ENCODE peak calls at places on chromosome 5, in nine cellular contexts. A is IMR-90, I is PC-9, F is GM23248, W is A673, U is DND-41, S is lung, K is body of pancreas, Y is vagina. D is an unnamed sample.

GRCh38 chr5:1423901-1424603 is 21.2 kb downstream of the SLC6A3 start:
- DNase-seq in A (no peak), I (no peak), F (no peak), W (no peak), U (no peak), S (no peak), K (no peak), Y (no peak), D (peak; percentile 55)

GRCh38 chr5:81552844-81553569 is 159.1 kb upstream of the ACOT12 start:
- DNase-seq in A (peak; percentile 4), I (no peak), F (no peak), W (peak; percentile 90), U (no peak), S (no peak), K (no peak), Y (no peak), D (no peak)

GRCh38 chr5:68557162-68557936 is 341.8 kb downstream of the PIK3R1 start:
- DNase-seq in A (peak; percentile 28), I (no peak), F (peak; percentile 42), W (no peak), U (no peak), S (no peak), K (no peak), Y (no peak), D (no peak)

GRCh38 chr5:141514330-141515111 is 25.6 kb downstream of the PCDHGC5 start:
- DNase-seq in A (peak; percentile 54), I (peak; percentile 43), F (peak; percentile 73), W (no peak), U (no peak), S (no peak), K (no peak), Y (no peak), D (no peak)

GRCh38 chr5:61280766-61281427 is 51.2 kb upstream of the ZSWIM6 start:
- DNase-seq in A (no peak), I (no peak), F (no peak), W (peak; percentile 31), U (no peak), S (peak; percentile 46), K (peak; percentile 83), Y (no peak), D (no peak)

GRCh38 chr5:176803943-176804498 is 6.3 kb upstream of the UNC5A start:
- DNase-seq in A (peak; percentile 26), I (peak; percentile 46), F (peak; percentile 53), W (no peak), U (peak; percentile 42), S (no peak), K (no peak), Y (no peak), D (no peak)

GRCh38 chr5:96016216-96016615 is 54.6 kb upstream of the ELL2 start:
- DNase-seq in A (peak; percentile 35), I (no peak), F (no peak), W (no peak), U (no peak), S (no peak), K (no peak), Y (no peak), D (no peak)

GRCh38 chr5:179699640-179700298 is 1.0 kb downstream of the CANX start:
- DNase-seq in A (peak; percentile 36), I (no peak), F (peak; percentile 80), W (peak; percentile 27), U (peak; percentile 25), S (no peak), K (peak; percentile 36), Y (no peak), D (peak; percentile 37)

GRCh38 chr5:106880656-106881055 is 790.1 kb downstream of the EFNA5 start:
- DNase-seq in A (no peak), I (peak; percentile 12), F (no peak), W (no peak), U (no peak), S (no peak), K (no peak), Y (no peak), D (no peak)

GRCh38 chr5:119063579-119064379 is 7.1 kb upstream of the DMXL1 start:
- DNase-seq in A (peak; percentile 41), I (no peak), F (peak; percentile 45), W (peak; percentile 15), U (no peak), S (no peak), K (no peak), Y (no peak), D (no peak)

GRCh38 chr5:178074266-178074952 is 38.9 kb upstream of the N4BP3 start:
- DNase-seq in A (no peak), I (no peak), F (peak; percentile 39), W (peak; percentile 29), U (no peak), S (no peak), K (no peak), Y (no peak), D (no peak)

GRCh38 chr5:174514983-174515394 is 209.4 kb upstream of the MSX2 start:
- DNase-seq in A (no peak), I (no peak), F (no peak), W (peak; percentile 79), U (no peak), S (no peak), K (no peak), Y (no peak), D (no peak)

DNA sequence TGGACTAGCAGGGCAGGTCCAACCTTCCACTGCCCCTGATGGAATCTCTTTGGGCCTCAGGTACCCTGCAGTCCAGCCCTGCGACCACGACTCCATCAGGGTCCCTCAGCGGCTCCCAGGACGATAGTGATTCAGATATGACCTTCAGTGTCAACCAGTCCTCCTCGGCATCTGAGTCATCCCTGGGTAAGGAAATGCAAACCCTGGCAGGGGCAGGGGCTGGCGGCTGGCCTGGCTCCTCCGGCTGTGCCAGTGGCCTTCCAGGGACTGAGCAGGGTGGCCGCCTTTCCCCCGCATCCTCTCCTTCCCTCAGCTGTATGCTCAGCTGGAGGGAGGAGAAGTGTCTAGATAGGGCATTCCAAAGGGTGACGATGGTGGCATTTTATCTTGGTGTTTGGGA is 45.0 kb downstream of the NEURL1B start:
- DNase-seq in A (peak; percentile 27), I (peak; percentile 25), F (peak; percentile 8), W (no peak), U (no peak), S (no peak), K (no peak), Y (no peak), D (peak; percentile 88)
- H3K4me1 ChIP-seq in A (peaks cover 2% of the 10 kb centered on the region), I (peaks cover 52% of the 10 kb centered on the region), F (no peaks in the 10 kb centered on the region), W (no peaks in the 10 kb centered on the region), U (peaks cover 11% of the 10 kb centered on the region), S (peaks cover 12% of the 10 kb centered on the region), K (peaks cover 24% of the 10 kb centered on the region), Y (peaks cover 20% of the 10 kb centered on the region), D (no peaks in the 10 kb centered on the region)

DNA sequence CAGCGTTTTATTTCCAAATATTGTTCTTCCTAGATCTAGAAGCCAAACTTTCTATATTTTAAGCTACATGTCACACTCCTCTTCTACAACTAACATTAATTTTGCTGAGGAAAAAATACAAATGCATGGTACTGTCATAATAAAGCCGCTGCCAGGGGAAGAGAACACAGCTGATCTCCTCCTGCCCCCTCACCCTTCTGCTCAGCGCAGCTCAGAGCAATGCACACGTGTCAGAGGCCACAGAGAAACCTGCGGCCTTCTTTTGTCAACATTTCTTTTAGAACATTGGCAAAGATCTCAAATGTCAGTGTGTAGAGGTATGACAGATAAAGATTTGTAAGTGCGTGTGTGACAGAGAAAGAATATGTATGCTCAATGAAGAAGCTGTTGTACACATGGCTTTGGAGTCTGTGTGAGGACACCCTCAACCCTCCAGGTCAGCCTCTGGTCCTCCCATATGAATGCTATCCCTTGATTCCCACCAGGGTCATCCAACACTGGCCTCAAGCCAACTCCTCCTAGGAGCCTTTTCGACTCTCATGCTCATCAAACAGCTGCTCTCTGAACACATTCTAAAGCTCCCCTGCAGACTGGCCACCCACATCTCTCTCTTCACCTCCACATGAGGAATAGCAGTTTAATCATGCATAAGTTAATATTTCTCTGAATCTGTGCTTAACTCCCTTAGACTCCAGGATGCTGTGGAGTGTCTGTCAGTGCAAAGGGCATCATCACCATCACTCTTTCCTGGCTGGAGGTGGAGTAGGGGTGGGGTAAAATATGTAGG is 40.9 kb downstream of the TAS2R1 start:
- DNase-seq in A (no peak), I (no peak), F (no peak), W (no peak), U (no peak), S (no peak), K (no peak), Y (no peak), D (no peak)
- H3K36me3 ChIP-seq in A (no peaks in the 10 kb centered on the region), I (no peaks in the 10 kb centered on the region), F (no peaks in the 10 kb centered on the region), W (no peaks in the 10 kb centered on the region), U (no peaks in the 10 kb centered on the region), S (no peaks in the 10 kb centered on the region), K (no peaks in the 10 kb centered on the region), Y (no peaks in the 10 kb centered on the region), D (no peaks in the 10 kb centered on the region)

GRCh38 chr5:111931658-111932057 is 174.7 kb upstream of the NREP start:
- DNase-seq in A (no peak), I (no peak), F (peak; percentile 43), W (no peak), U (no peak), S (no peak), K (no peak), Y (no peak), D (no peak)
- H3K4me1 ChIP-seq in A (peaks cover 14% of the 10 kb centered on the region), I (no peaks in the 10 kb centered on the region), F (peaks cover 83% of the 10 kb centered on the region), W (no peaks in the 10 kb centered on the region), U (peaks cover 2% of the 10 kb centered on the region), S (peaks cover 12% of the 10 kb centered on the region), K (no peaks in the 10 kb centered on the region), Y (no peaks in the 10 kb centered on the region), D (peaks cover 7% of the 10 kb centered on the region)

DNA sequence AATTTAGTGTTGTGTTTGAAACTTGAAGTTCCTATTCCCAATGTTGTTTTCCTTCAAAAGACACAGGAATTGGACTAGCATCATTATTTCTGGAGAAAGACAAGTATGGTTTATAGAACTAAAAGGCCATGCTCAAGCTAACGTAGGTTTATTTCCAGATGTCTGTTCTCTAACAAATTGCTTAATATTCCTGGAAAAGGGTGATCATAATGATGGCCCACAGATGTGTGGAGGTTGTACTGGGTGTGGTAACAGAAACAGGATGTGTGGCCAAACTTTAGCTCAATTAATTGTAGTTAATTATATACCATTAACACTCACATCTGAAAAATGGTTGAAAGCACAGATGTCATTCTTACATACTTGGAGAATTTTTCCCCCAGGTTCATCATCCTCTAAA is 292.8 kb upstream of the RASA1 start:
- DNase-seq in A (no peak), I (no peak), F (peak; percentile 2), W (no peak), U (no peak), S (no peak), K (no peak), Y (no peak), D (no peak)
- H3K36me3 ChIP-seq in A (no peaks in the 10 kb centered on the region), I (no peaks in the 10 kb centered on the region), F (no peaks in the 10 kb centered on the region), W (no peaks in the 10 kb centered on the region), U (no peaks in the 10 kb centered on the region), S (no peaks in the 10 kb centered on the region), K (no peaks in the 10 kb centered on the region), Y (no peaks in the 10 kb centered on the region), D (no peaks in the 10 kb centered on the region)